ENCODE peak calls at places on chromosomes 5 and 9, in four cellular contexts. One of them, this sample, is unnamed.

GRCh38 chr9:130918870-130919558 is 20.0 kb downstream of the FIBCD1 start:
- DNase-seq in Daoy: no peak
- DNase-seq in globus pallidus: peak
- DNase-seq in GM19239: no peak
- DNase-seq in this sample: no peak

GRCh38 chr5:42951847-42952411 is 88.2 kb downstream of the ANXA2R start:
- DNase-seq in GM19239: peak
- DNase-seq in globus pallidus: peak
- DNase-seq in Daoy: no peak
- DNase-seq in this sample: no peak

GRCh38 chr5:173840111-173840983 is 47.8 kb upstream of the CPEB4 start:
- DNase-seq in globus pallidus: no peak
- DNase-seq in Daoy: no peak
- DNase-seq in GM19239: no peak
- DNase-seq in this sample: no peak

GRCh38 chr5:3948838-3949237 is 353.2 kb downstream of the IRX1 start:
- DNase-seq in GM19239: no peak
- DNase-seq in Daoy: no peak
- DNase-seq in globus pallidus: no peak
- DNase-seq in this sample: no peak

GRCh38 chr9:71743217-71743705 is 25.1 kb downstream of the CEMIP2 start:
- DNase-seq in Daoy: peak
- DNase-seq in globus pallidus: no peak
- DNase-seq in GM19239: no peak
- DNase-seq in this sample: peak

GRCh38 chr9:4987996-4988421 is 2.9 kb downstream of the JAK2 start:
- DNase-seq in Daoy: peak
- DNase-seq in globus pallidus: peak
- DNase-seq in GM19239: no peak
- DNase-seq in this sample: peak

GRCh38 chr9:121684381-121685145 is 33.1 kb downstream of the DAB2IP start:
- DNase-seq in GM19239: no peak
- DNase-seq in Daoy: peak
- DNase-seq in globus pallidus: no peak
- DNase-seq in this sample: no peak

GRCh38 chr9:89021154-89021803 is 30.0 kb downstream of the S1PR3 start:
- DNase-seq in GM19239: no peak
- DNase-seq in globus pallidus: no peak
- DNase-seq in Daoy: peak
- DNase-seq in this sample: peak

GRCh38 chr5:149911031-149911430 is 33.6 kb downstream of the PDE6A start:
- DNase-seq in Daoy: no peak
- DNase-seq in globus pallidus: no peak
- DNase-seq in GM19239: no peak
- DNase-seq in this sample: no peak

GRCh38 chr5:132256086-132256782 is 1.3 kb upstream of the PDLIM4 start:
- DNase-seq in globus pallidus: no peak
- DNase-seq in Daoy: peak
- DNase-seq in GM19239: no peak
- DNase-seq in this sample: no peak

GRCh38 chr9:14179449-14179848 is 134.5 kb downstream of the NFIB start:
- DNase-seq in Daoy: no peak
- DNase-seq in GM19239: no peak
- DNase-seq in globus pallidus: no peak
- DNase-seq in this sample: no peak

GRCh38 chr5:118981783-118982182 is 6.6 kb downstream of the DTWD2 start:
- DNase-seq in globus pallidus: no peak
- DNase-seq in GM19239: no peak
- DNase-seq in Daoy: no peak
- DNase-seq in this sample: no peak

GRCh38 chr5:157743163-157744054 is at the start of gene LSM11:
- DNase-seq in Daoy: peak
- DNase-seq in GM19239: peak
- DNase-seq in globus pallidus: peak
- DNase-seq in this sample: peak

GRCh38 chr5:161541-162110 is 29.7 kb upstream of the LRRC14B start:
- DNase-seq in GM19239: no peak
- DNase-seq in Daoy: no peak
- DNase-seq in globus pallidus: no peak
- DNase-seq in this sample: no peak

GRCh38 chr9:128374221-128374675 is 3.1 kb downstream of the URM1 start:
- DNase-seq in Daoy: no peak
- DNase-seq in globus pallidus: peak
- DNase-seq in GM19239: no peak
- DNase-seq in this sample: no peak

GRCh38 chr5:141529002-141529401 is 40.1 kb downstream of the PCDHGC5 start:
- DNase-seq in Daoy: peak
- DNase-seq in globus pallidus: no peak
- DNase-seq in GM19239: no peak
- DNase-seq in this sample: no peak

GRCh38 chr5:113678924-113679575 is 165.6 kb downstream of the YTHDC2 start:
- DNase-seq in GM19239: peak
- DNase-seq in globus pallidus: peak
- DNase-seq in Daoy: peak
- DNase-seq in this sample: peak